ENCODE peak calls at places on chromosomes 6 and 20, in five cellular contexts. D is HS-5, L is HFFc6, G is BE2C, H is epithelial cell of esophagus. Y is an unnamed sample.
A peak's percentile ranks its signal among the peaks of the same experiment; 100 is the strongest.

GRCh38 chr6:133595076-133595868 is 293.6 kb upstream of the TCF21 start:
- DNase-seq in D (no peak), L (no peak), G (no peak), H (no peak), Y (no peak)

GRCh38 chr6:74805841-74806696 is 399.8 kb downstream of the COL12A1 start:
- DNase-seq in D (no peak), L (no peak), G (no peak), H (no peak), Y (no peak)

GRCh38 chr20:61560361-61560853 is 308.3 kb downstream of the CDH4 start:
- DNase-seq in D (peak; percentile 78), L (peak; percentile 68), G (no peak), H (peak; percentile 14), Y (peak; percentile 3)

GRCh38 chr6:159433550-159433949 is 259.5 kb downstream of the SOD2 start:
- DNase-seq in D (no peak), L (no peak), G (no peak), H (no peak), Y (no peak)

GRCh38 chr6:55937227-55937626 is 61.8 kb upstream of the BMP5 start:
- DNase-seq in D (no peak), L (no peak), G (no peak), H (no peak), Y (no peak)

GRCh38 chr20:17584684-17585083 is 14.8 kb downstream of the DSTN start:
- DNase-seq in D (no peak), L (no peak), G (no peak), H (no peak), Y (no peak)

GRCh38 chr20:45095753-45096371 is 5.1 kb downstream of the KCNS1 start:
- DNase-seq in D (no peak), L (peak; percentile 54), G (peak; percentile 62), H (peak; percentile 72), Y (no peak)

GRCh38 chr6:33731751-33732282 is 14.9 kb downstream of the IP6K3 start:
- DNase-seq in D (no peak), L (no peak), G (no peak), H (no peak), Y (no peak)

GRCh38 chr6:83292900-83293843 is 100.0 kb downstream of the RWDD2A start:
- DNase-seq in D (no peak), L (no peak), G (no peak), H (no peak), Y (no peak)

GRCh38 chr6:132712366-132712765 is 1.5 kb downstream of the VNN1 start:
- DNase-seq in D (peak; percentile 56), L (peak; percentile 43), G (no peak), H (peak; percentile 93), Y (peak; percentile 85)

GRCh38 chr20:32278199-32278643 is 770 bp downstream of the KIF3B start:
- DNase-seq in D (no peak), L (no peak), G (no peak), H (peak; percentile 16), Y (no peak)

GRCh38 chr6:31834367-31834703 is 6.8 kb downstream of the HSPA1B start:
- DNase-seq in D (no peak), L (peak; percentile 81), G (peak; percentile 92), H (peak; percentile 80), Y (peak; percentile 68)

GRCh38 chr6:146289816-146290588 is 253.6 kb upstream of the RAB32 start:
- DNase-seq in D (peak; percentile 89), L (peak; percentile 25), G (no peak), H (peak; percentile 74), Y (peak; percentile 23)

GRCh38 chr6:34053721-34054120 is 92.2 kb downstream of the GRM4 start:
- DNase-seq in D (no peak), L (no peak), G (no peak), H (peak; percentile 60), Y (peak; percentile 49)

GRCh38 chr6:160974304-160974771 is 17.2 kb upstream of the MAP3K4 start:
- DNase-seq in D (peak; percentile 89), L (peak; percentile 98), G (no peak), H (peak; percentile 91), Y (peak; percentile 98)

GRCh38 chr20:36467076-36467999 is 74.0 kb upstream of the MYL9 start:
- DNase-seq in D (no peak), L (peak; percentile 63), G (peak; percentile 79), H (peak; percentile 83), Y (peak; percentile 64)

GRCh38 chr6:13248549-13248948 is 79.8 kb downstream of the TBC1D7 start:
- DNase-seq in D (no peak), L (no peak), G (no peak), H (no peak), Y (no peak)